ENCODE peak calls at places on chromosomes 13 and 19, in five cellular contexts. U is stomach, S is tibial nerve, F is heart left ventricle, M is right lobe of liver. J is an unnamed sample.

GRCh38 chr13:50635504-50635903 is 208.0 kb downstream of the DLEU7 start:
- DNase-seq in F (no peak), S (no peak), M (no peak), U (no peak), J (no peak)

GRCh38 chr19:55176116-55176515 is 4.0 kb downstream of the SYT5 start:
- DNase-seq in M (no peak), F (no peak), U (no peak), S (no peak), J (no peak)

GRCh38 chr13:50682966-50683365 is 160.5 kb downstream of the DLEU7 start:
- DNase-seq in U (no peak), M (no peak), F (no peak), S (no peak), J (no peak)

GRCh38 chr19:50565984-50566903 is 2.0 kb downstream of the LRRC4B start:
- DNase-seq in S (no peak), M (peak; percentile 43), F (no peak), U (no peak), J (no peak)

GRCh38 chr19:16369664-16370576 is 45.3 kb downstream of the KLF2 start:
- DNase-seq in S (no peak), F (peak; percentile 50), M (peak; percentile 55), U (no peak), J (no peak)

GRCh38 chr13:100872761-100873160 is 198.2 kb upstream of the TMTC4 start:
- DNase-seq in F (no peak), U (no peak), M (no peak), S (no peak), J (no peak)

GRCh38 chr13:32284927-32285632 is 30.1 kb downstream of the ZAR1L start:
- DNase-seq in S (no peak), M (no peak), F (no peak), U (peak; percentile 47), J (no peak)

GRCh38 chr19:39170398-39171231 is 26.1 kb upstream of the NCCRP1 start:
- DNase-seq in F (no peak), S (no peak), U (no peak), M (no peak), J (no peak)

GRCh38 chr13:73429691-73430090 is 370.9 kb downstream of the KLF5 start:
- DNase-seq in F (no peak), S (no peak), M (no peak), U (no peak), J (no peak)

GRCh38 chr13:102197193-102197592 is 204.7 kb downstream of the FGF14 start:
- DNase-seq in S (no peak), U (no peak), M (no peak), F (no peak), J (no peak)

GRCh38 chr13:111902726-111903125 is 164.2 kb upstream of the SOX1 start:
- DNase-seq in F (no peak), M (no peak), S (no peak), U (no peak), J (peak; percentile 58)

GRCh38 chr19:20154636-20155035 is 12.4 kb upstream of the ZNF486 start:
- DNase-seq in U (peak; percentile 27), S (no peak), F (no peak), M (no peak), J (no peak)

GRCh38 chr13:46495647-46496046 is 57.3 kb upstream of the LRCH1 start:
- DNase-seq in M (no peak), U (no peak), S (no peak), F (no peak), J (no peak)

GRCh38 chr13:105165449-105166125 is 1369.9 kb downstream of the EFNB2 start:
- DNase-seq in F (no peak), S (no peak), M (no peak), U (no peak), J (no peak)

GRCh38 chr13:44050450-44051063 is 170.9 kb downstream of the LACC1 start:
- DNase-seq in S (no peak), M (no peak), U (no peak), F (no peak), J (no peak)
- TF ChIP-seq CTCF in S (peak; percentile 68), M (peak; percentile 72), U (no peak), F (peak; percentile 95), J (peak; percentile 37)

GRCh38 chr19:2415281-2415972 is 12.0 kb downstream of the TIMM13 start:
- DNase-seq in F (no peak), U (no peak), M (no peak), S (no peak), J (peak; percentile 84)
- TF ChIP-seq POLR2A in F (no peak), U (no peak), M (no peak), S (no peak), J (no peak)

DNA sequence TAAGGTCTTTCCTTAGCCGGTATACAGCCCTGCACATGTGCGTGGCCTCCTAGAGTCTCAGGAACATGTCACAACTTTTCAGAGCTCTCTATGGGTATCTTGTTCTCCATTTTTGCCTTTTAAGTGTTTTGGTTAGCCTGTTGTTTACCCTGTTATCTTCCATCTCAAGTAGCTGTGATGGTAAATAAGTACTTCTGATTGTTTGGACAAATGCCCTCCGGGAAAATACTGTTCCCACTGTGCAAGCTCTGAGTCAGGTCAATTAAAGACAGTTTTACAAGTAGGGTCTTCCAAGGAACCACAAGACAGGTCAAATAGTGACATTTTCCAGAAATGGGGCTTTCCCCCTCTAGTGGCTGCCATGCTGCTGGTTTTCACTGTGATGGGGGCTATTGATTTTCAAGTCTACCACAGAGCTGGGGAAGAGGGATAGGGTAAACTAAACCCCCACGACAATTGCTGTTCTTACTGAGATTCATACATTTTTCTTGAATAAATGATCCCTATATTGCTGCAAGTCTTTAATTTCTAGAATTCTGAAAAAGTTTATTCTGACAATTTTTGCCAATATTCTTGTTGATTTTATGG is 109.5 kb downstream of the TM9SF2 start:
- DNase-seq in S (no peak), U (no peak), F (no peak), M (no peak), J (no peak)
- TF ChIP-seq CTCF in S (no peak), U (no peak), F (no peak), M (peak; percentile 7), J (no peak)

GRCh38 chr19:52428937-52429336 is at the start of gene ZNF534:
- DNase-seq in U (no peak), M (no peak), S (no peak), F (no peak), J (no peak)
- TF ChIP-seq POLR2A in U (no peak), M (no peak), S (no peak), F (no peak), J (no peak)

DNA sequence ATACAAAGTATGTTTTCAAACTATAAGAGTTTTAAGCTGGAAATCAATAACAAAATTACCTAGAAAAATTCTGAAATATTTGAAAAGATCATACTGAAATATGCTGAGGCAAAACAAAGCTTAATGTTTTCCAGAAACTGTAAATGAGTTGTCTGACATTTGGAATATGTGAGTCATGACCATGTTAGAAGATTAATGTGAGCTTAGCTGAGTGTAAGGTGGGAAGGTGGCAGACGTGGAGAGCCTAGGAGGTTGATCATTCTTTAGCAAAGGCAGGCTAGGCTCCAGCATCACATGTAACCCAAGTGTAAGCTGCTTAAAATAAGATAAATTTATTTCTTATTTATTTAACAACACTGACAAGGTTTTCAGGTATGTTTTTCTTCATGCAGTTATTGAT is 2086.1 kb upstream of the PCDH20 start:
- DNase-seq in F (no peak), S (no peak), M (no peak), U (no peak), J (no peak)
- TF ChIP-seq CTCF in F (no peak), S (no peak), M (no peak), U (no peak), J (no peak)

GRCh38 chr13:39894586-39894985 is 239.1 kb downstream of the COG6 start:
- DNase-seq in F (no peak), S (no peak), U (no peak), M (no peak), J (no peak)

GRCh38 chr13:39895254-39895653 is 239.8 kb downstream of the COG6 start:
- DNase-seq in F (no peak), U (no peak), M (no peak), S (no peak), J (no peak)

GRCh38 chr13:39897636-39898035 is 242.2 kb downstream of the COG6 start:
- DNase-seq in F (no peak), M (no peak), U (no peak), S (no peak), J (no peak)

GRCh38 chr13:39900106-39900750 is 244.8 kb downstream of the COG6 start:
- DNase-seq in S (no peak), M (no peak), F (no peak), U (no peak), J (no peak)
- TF ChIP-seq POLR2A in S (no peak), M (no peak), F (no peak), U (no peak), J (no peak)

GRCh38 chr13:26183416-26183815 is 38.7 kb downstream of the RNF6 start:
- DNase-seq in S (no peak), F (no peak), U (no peak), M (no peak), J (no peak)

GRCh38 chr13:26186141-26186870 is 35.8 kb downstream of the RNF6 start:
- DNase-seq in U (peak; percentile 93), F (peak; percentile 93), M (peak; percentile 95), S (peak; percentile 62), J (peak; percentile 91)

GRCh38 chr13:26185720-26186119 is 36.4 kb downstream of the RNF6 start:
- DNase-seq in M (no peak), U (no peak), S (no peak), F (no peak), J (no peak)

GRCh38 chr13:26184791-26185250 is 37.3 kb downstream of the RNF6 start:
- DNase-seq in U (peak; percentile 69), F (no peak), S (peak; percentile 17), M (peak; percentile 65), J (no peak)

DNA sequence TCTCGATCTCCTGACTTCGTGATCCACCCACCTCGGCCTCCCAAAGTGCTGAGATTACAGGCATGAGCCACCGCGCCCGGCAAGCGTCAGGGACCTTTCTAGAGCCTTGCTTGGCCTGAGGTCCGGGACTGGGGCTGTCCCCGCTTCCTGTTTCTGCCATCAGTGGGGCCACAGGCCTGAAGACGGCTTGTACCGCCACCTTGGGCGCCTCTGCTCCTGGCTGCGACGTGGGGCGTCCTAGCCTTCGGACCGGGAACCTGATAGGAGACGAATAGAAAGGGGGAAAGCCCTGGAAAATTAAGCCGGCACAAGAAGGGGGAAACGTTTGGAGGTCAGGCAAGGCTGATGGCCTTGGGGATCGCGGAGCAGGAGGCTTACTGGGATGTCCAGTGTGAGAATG is 35.1 kb downstream of the RNF6 start:
- DNase-seq in F (no peak), M (no peak), S (no peak), U (no peak), J (no peak)
- TF ChIP-seq CTCF in F (no peak), M (no peak), S (no peak), U (no peak), J (no peak)

DNA sequence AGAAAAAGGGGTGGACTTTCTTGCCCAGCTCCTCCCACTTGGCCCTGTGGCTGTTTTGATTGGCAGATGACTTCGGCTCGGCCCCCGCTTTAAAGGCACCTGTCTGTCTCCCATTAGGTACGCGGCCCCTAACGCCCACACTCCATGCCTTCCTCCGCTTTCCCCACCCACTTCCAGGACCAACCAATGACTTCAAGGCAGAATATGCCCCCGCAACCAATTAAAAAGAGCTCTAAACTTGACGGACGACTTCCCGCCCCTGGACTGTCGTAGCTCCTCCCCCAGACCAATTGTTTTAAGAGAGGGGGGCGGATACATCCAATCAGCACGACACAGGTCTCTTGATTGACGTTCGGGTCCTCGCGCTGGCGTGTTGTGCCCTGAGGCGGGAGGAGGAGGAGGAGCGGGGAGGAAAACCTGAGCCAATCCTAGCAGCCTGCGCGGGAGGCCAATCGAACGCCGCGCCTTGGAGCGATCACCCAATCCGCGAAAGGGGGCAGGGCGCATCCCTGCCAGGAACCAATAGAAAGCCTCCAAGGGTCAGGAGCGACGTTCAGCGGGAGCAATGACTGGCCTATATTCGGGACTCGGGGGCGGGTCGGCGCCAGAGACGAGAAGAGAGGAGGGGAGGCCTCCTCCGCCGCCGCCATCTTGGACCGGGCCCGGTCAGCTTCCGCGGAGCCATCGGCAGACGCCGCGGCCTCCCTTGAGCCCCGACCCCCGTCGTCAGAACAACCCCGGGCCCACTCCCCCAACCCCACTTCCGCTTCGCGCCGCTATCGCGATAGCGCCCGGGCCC is at the start of gene CNOT3:
- DNase-seq in M (peak; percentile 100), U (peak; percentile 99), F (peak; percentile 100), S (peak; percentile 99), J (peak; percentile 100)
- TF ChIP-seq POLR2A in M (peak; percentile 65), U (no peak), F (peak; percentile 89), S (peak; percentile 89), J (peak; percentile 88)

J was measured in vagina.